ENCODE peak calls at places on chromosomes 5 and 9, in nine cellular contexts. J is skeletal muscle cell; X is T-helper 1 cell; Z is activated CD8-positive, alpha-beta memory T cell treated with anti-CD3 and anti-CD28 coated beads for 48 hours; S is OCI-LY7; C is KG1; T is GM03348; L is GM13976; W is activated T-helper 1 cell treated with Interleukin-2 at 50 U/mL for 16 hours. V is an unnamed sample.
A peak's percentile ranks its signal among the peaks of the same experiment; 100 is the strongest.

GRCh38 chr9:100027543-100027942 is 71.3 kb downstream of the ERP44 start:
- DNase-seq in T (no peak), X (no peak), W (no peak), S (no peak), C (no peak), Z (no peak), J (no peak), L (no peak), V (no peak)

GRCh38 chr5:963310-963672 is 45.3 kb upstream of the NKD2 start:
- DNase-seq in L (no peak), Z (no peak), S (no peak), T (no peak), C (no peak), X (no peak), W (no peak), J (no peak), V (no peak)

GRCh38 chr5:144467795-144468194 is 297.1 kb downstream of the KCTD16 start:
- DNase-seq in Z (no peak), S (no peak), X (no peak), T (peak; percentile 51), L (no peak), C (no peak), W (no peak), J (peak; percentile 23), V (no peak)

GRCh38 chr9:18741880-18742279 is 267.9 kb downstream of the ADAMTSL1 start:
- DNase-seq in T (no peak), C (no peak), J (no peak), X (no peak), L (no peak), S (no peak), Z (no peak), W (no peak), V (no peak)

GRCh38 chr9:40926404-40927259 is 201.8 kb downstream of the FOXD4L6 start:
- DNase-seq in J (no peak), W (no peak), S (no peak), Z (no peak), T (no peak), X (no peak), C (no peak), L (no peak), V (no peak)

GRCh38 chr5:154228696-154229095 is 38.2 kb downstream of the GALNT10 start:
- DNase-seq in X (no peak), J (no peak), Z (no peak), T (no peak), C (no peak), S (no peak), L (peak; percentile 74), W (no peak), V (no peak)

GRCh38 chr9:87606921-87607521 is 109.4 kb downstream of the DAPK1 start:
- DNase-seq in C (no peak), X (no peak), T (peak; percentile 16), Z (no peak), L (no peak), W (no peak), S (no peak), J (no peak), V (no peak)

GRCh38 chr5:73232266-73233041 is 59.5 kb downstream of the TMEM174 start:
- DNase-seq in S (no peak), L (no peak), T (no peak), W (no peak), C (no peak), Z (no peak), J (no peak), X (no peak), V (no peak)

GRCh38 chr9:12775373-12775962 is 648 bp downstream of the LURAP1L start:
- DNase-seq in L (peak; percentile 8), C (no peak), T (peak; percentile 13), J (no peak), W (no peak), X (no peak), S (no peak), Z (no peak), V (no peak)

GRCh38 chr5:151204051-151204450 is 19.8 kb downstream of the CCDC69 start:
- DNase-seq in J (no peak), Z (no peak), C (no peak), T (no peak), X (no peak), S (no peak), W (no peak), L (no peak), V (no peak)